ENCODE peak calls at places on chromosomes 7 and 10, in eight cellular contexts. U is neural progenitor cell, K is BE2C, V is GM12865, W is sigmoid colon, Q is Peyer's patch, T is astrocyte of the spinal cord, S is esophagus squamous epithelium. R is an unnamed sample.

GRCh38 chr10:51082857-51083256 is 8.6 kb downstream of the PRKG1 start:
- DNase-seq in K (no peak), T (no peak), U (no peak), Q (no peak), V (no peak), S (no peak), W (no peak), R (no peak)

GRCh38 chr7:15685358-15686181 is 913 bp downstream of the MEOX2 start:
- DNase-seq in V (no peak), S (no peak), K (no peak), Q (peak; percentile 56), U (peak; percentile 58), W (peak; percentile 73), T (peak; percentile 49), R (peak; percentile 83)

GRCh38 chr10:86178401-86179142 is 188.0 kb downstream of the GRID1 start:
- DNase-seq in T (no peak), K (peak; percentile 71), Q (no peak), S (no peak), U (peak; percentile 74), W (no peak), V (peak; percentile 16), R (peak; percentile 4)

GRCh38 chr10:117536862-117537435 is 5.6 kb upstream of the EMX2 start:
- DNase-seq in U (peak; percentile 75), V (no peak), K (no peak), Q (no peak), S (no peak), W (no peak), T (no peak), R (no peak)

GRCh38 chr7:54541941-54542618 is at the start of gene VSTM2A:
- DNase-seq in K (peak; percentile 87), S (no peak), T (peak; percentile 10), W (no peak), Q (no peak), V (no peak), U (peak; percentile 88), R (no peak)

GRCh38 chr10:48468130-48468790 is 136.6 kb downstream of the ARHGAP22 start:
- DNase-seq in S (no peak), W (no peak), U (no peak), Q (no peak), K (no peak), V (no peak), T (no peak), R (no peak)

GRCh38 chr10:67107670-67108069 is 181.8 kb downstream of the LRRTM3 start:
- DNase-seq in K (peak; percentile 5), T (no peak), U (no peak), W (peak; percentile 48), V (no peak), Q (no peak), S (no peak), R (no peak)

GRCh38 chr10:6678211-6678803 is 98.2 kb upstream of the PRKCQ start:
- DNase-seq in K (peak; percentile 43), Q (no peak), T (peak; percentile 30), U (peak; percentile 68), V (peak; percentile 38), S (no peak), W (no peak), R (peak; percentile 21)

GRCh38 chr10:12255048-12255447 is 59.1 kb downstream of the CDC123 start:
- DNase-seq in U (no peak), S (no peak), K (no peak), V (no peak), W (no peak), Q (no peak), T (no peak), R (no peak)

GRCh38 chr7:28956608-28957063 is 1.5 kb downstream of the TRIL start:
- DNase-seq in T (peak; percentile 44), W (peak; percentile 80), U (peak; percentile 88), Q (peak; percentile 81), K (peak; percentile 69), S (no peak), V (no peak), R (no peak)

GRCh38 chr7:140676303-140676702 is 3.6 kb downstream of the ADCK2 start:
- DNase-seq in W (peak; percentile 32), V (peak; percentile 60), S (no peak), U (no peak), K (no peak), Q (no peak), T (no peak), R (no peak)

GRCh38 chr7:24894670-24895221 is 85.2 kb downstream of the OSBPL3 start:
- DNase-seq in S (no peak), V (no peak), U (peak; percentile 43), Q (no peak), T (no peak), W (no peak), K (peak; percentile 44), R (no peak)

GRCh38 chr10:25047902-25048301 is 31.5 kb downstream of the THNSL1 start:
- DNase-seq in K (no peak), V (no peak), W (no peak), T (peak; percentile 73), Q (no peak), S (no peak), U (no peak), R (peak; percentile 88)

GRCh38 chr7:144391823-144392255 is 11.7 kb downstream of the NOBOX start:
- DNase-seq in W (peak; percentile 34), T (peak; percentile 63), V (peak; percentile 64), Q (no peak), U (peak; percentile 69), S (no peak), K (no peak), R (peak; percentile 58)

GRCh38 chr10:71608863-71609768 is 110.5 kb downstream of the C10orf105 start:
- DNase-seq in K (peak; percentile 88), V (peak; percentile 68), W (peak; percentile 84), T (peak; percentile 66), U (peak; percentile 96), S (no peak), Q (peak; percentile 83), R (peak; percentile 58)

GRCh38 chr7:47493971-47494370 is 87.9 kb downstream of the TNS3 start:
- DNase-seq in U (no peak), W (no peak), K (no peak), Q (no peak), V (no peak), T (no peak), S (no peak), R (no peak)
- H3K4me3 ChIP-seq in U (no peak overlapping the region), W (no peak overlapping the region), K (no peak overlapping the region), Q (no peak overlapping the region), V (no peak overlapping the region), T (no peak overlapping the region), S (no peak overlapping the region), R (no peak overlapping the region)

GRCh38 chr10:84432891-84433290 is 104.5 kb downstream of the CCSER2 start:
- DNase-seq in W (no peak), Q (no peak), S (no peak), V (no peak), U (no peak), K (no peak), T (peak; percentile 65), R (no peak)

GRCh38 chr10:84428711-84429110 is 100.3 kb downstream of the CCSER2 start:
- DNase-seq in K (no peak), Q (no peak), V (no peak), T (no peak), U (no peak), S (no peak), W (no peak), R (peak; percentile 26)

GRCh38 chr10:84427903-84428650 is 99.7 kb downstream of the CCSER2 start:
- DNase-seq in T (peak; percentile 38), W (no peak), U (peak; percentile 8), S (no peak), V (no peak), K (no peak), Q (no peak), R (no peak)

GRCh38 chr10:84424731-84425165 is 96.4 kb downstream of the CCSER2 start:
- DNase-seq in Q (no peak), T (peak; percentile 97), S (no peak), V (no peak), K (no peak), U (peak; percentile 34), W (peak; percentile 96), R (peak; percentile 97)

GRCh38 chr10:84429926-84430520 is 101.6 kb downstream of the CCSER2 start:
- DNase-seq in W (no peak), V (peak; percentile 85), S (no peak), U (peak; percentile 84), Q (no peak), T (peak; percentile 43), K (peak; percentile 76), R (peak; percentile 28)
- TF ChIP-seq CTCF in W (peak; percentile 65), V (peak; percentile 91), S (peak; percentile 82), U (peak; percentile 84), Q (peak; percentile 1), T (peak; percentile 78), K (peak; percentile 92), R (peak; percentile 67)

GRCh38 chr7:151575471-151575870 is 55.8 kb upstream of the RHEB start:
- DNase-seq in S (no peak), T (no peak), V (no peak), Q (no peak), U (no peak), K (no peak), W (no peak), R (no peak)
- H3K4me3 ChIP-seq in S (no peak overlapping the region), T (no peak overlapping the region), V (no peak overlapping the region), Q (no peak overlapping the region), U (no peak overlapping the region), K (no peak overlapping the region), W (no peak overlapping the region), R (no peak overlapping the region)

DNA sequence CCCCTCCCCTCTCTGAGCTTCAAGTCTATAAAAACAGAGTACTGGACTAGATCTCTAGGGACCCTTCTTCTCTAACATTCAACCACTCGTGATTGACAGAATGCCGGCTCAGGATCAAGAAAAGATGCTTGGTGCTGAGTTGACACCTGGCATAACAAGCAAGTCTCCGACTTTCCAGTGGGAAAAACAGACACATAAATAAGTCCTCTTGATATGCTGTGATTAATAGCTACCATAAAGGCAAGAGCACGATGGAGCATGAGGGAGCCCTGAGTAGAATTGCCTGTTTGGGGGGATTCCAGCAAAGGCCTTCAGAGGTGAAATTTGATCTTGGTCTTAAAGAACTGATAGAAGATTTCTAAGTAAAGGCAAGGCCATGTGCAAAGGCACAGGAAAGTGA is 8.7 kb downstream of the GFRA1 start:
- DNase-seq in S (no peak), T (no peak), V (no peak), Q (no peak), K (no peak), U (no peak), W (no peak), R (no peak)
- TF ChIP-seq CTCF in S (no peak), T (no peak), V (no peak), Q (no peak), K (no peak), U (no peak), W (no peak), R (no peak)